ENCODE peak calls at places on chromosomes 13 and 19, in ten cellular contexts. U is germinal center; I is GM12864; Y is ELF-1; R is LHCN-M2; N is stimulated activated CD4-positive, alpha-beta T cell treated with anti-CD3 and anti-CD28 coated beads, TNF-alpha, amount 100 ng/mL, for 1 hour; J is activated B cell treated with CpG ODN at 0.5 μM for 24 hours; W is aorta; M is activated T-helper 2 cell treated with anti-CD3 and anti-CD28 coated beads, Interferon-gamma antibody, Interleukin-2, Interleukin-4, amounts not matched to agents 10 μg/mL and 5 μg/mL and 100 μg/mL, durations not matched to agents 14 hours and 24 hours and 36 hours; P is kidney tubule cell. H is an unnamed sample.
A peak's percentile ranks its signal among the peaks of the same experiment; 100 is the strongest.

GRCh38 chr13:79775830-79776229 is 294.9 kb downstream of the NDFIP2 start:
- DNase-seq in U (no peak), I (peak; percentile 8), Y (peak; percentile 46), R (peak; percentile 78), N (no peak), J (no peak), W (no peak), M (no peak), P (peak; percentile 76), H (peak; percentile 14)

GRCh38 chr13:101916108-101916757 is 463.8 kb downstream of the ITGBL1 start:
- DNase-seq in U (peak; percentile 11), I (no peak), Y (peak; percentile 48), R (no peak), N (no peak), J (no peak), W (peak; percentile 42), M (no peak), P (peak; percentile 33), H (peak; percentile 49)

GRCh38 chr13:66069570-66069969 is 1160.6 kb downstream of the PCDH9 start:
- DNase-seq in U (no peak), I (no peak), Y (no peak), R (peak; percentile 46), N (no peak), J (no peak), W (no peak), M (no peak), P (peak; percentile 23), H (no peak)

GRCh38 chr13:65472336-65472735 is 1757.8 kb downstream of the PCDH9 start:
- DNase-seq in U (no peak), I (no peak), Y (no peak), R (no peak), N (no peak), J (no peak), W (no peak), M (no peak), P (no peak), H (no peak)

GRCh38 chr19:4284974-4285373 is 5.9 kb downstream of the SHD start:
- DNase-seq in U (no peak), I (no peak), Y (no peak), R (no peak), N (no peak), J (no peak), W (no peak), M (no peak), P (no peak), H (no peak)

GRCh38 chr19:5480427-5480836 is 25.2 kb downstream of the ZNRF4 start:
- DNase-seq in U (peak; percentile 56), I (no peak), Y (peak; percentile 63), R (no peak), N (no peak), J (no peak), W (no peak), M (no peak), P (peak; percentile 22), H (no peak)

GRCh38 chr13:112636401-112636975 is 48.5 kb upstream of the TUBGCP3 start:
- DNase-seq in U (no peak), I (no peak), Y (peak; percentile 48), R (no peak), N (no peak), J (no peak), W (no peak), M (no peak), P (no peak), H (no peak)

GRCh38 chr13:72953391-72953960 is 105.3 kb upstream of the KLF5 start:
- DNase-seq in U (no peak), I (no peak), Y (no peak), R (no peak), N (no peak), J (no peak), W (no peak), M (no peak), P (no peak), H (no peak)

GRCh38 chr13:50626031-50626643 is 217.4 kb downstream of the DLEU7 start:
- DNase-seq in U (no peak), I (no peak), Y (no peak), R (peak; percentile 67), N (no peak), J (no peak), W (peak; percentile 57), M (no peak), P (peak; percentile 44), H (no peak)

GRCh38 chr19:32624410-32624809 is 43.4 kb downstream of the PDCD5 start:
- DNase-seq in U (no peak), I (no peak), Y (no peak), R (no peak), N (no peak), J (no peak), W (no peak), M (no peak), P (no peak), H (no peak)

GRCh38 chr19:18745012-18745735 is 45.9 kb downstream of the COMP start:
- DNase-seq in U (no peak), I (no peak), Y (no peak), R (no peak), N (no peak), J (no peak), W (no peak), M (no peak), P (no peak), H (no peak)

GRCh38 chr19:14615628-14616027 is 32.7 kb downstream of the CLEC17A start:
- DNase-seq in U (no peak), I (no peak), Y (no peak), R (no peak), N (no peak), J (no peak), W (no peak), M (no peak), P (no peak), H (no peak)

GRCh38 chr13:111325146-111325890 is 4.9 kb downstream of the TEX29 start:
- DNase-seq in U (no peak), I (no peak), Y (no peak), R (no peak), N (no peak), J (no peak), W (no peak), M (no peak), P (no peak), H (no peak)

GRCh38 chr13:114129649-114130062 is 2.8 kb downstream of the RASA3 start:
- DNase-seq in U (no peak), I (no peak), Y (no peak), R (no peak), N (no peak), J (no peak), W (no peak), M (no peak), P (peak; percentile 48), H (no peak)

GRCh38 chr19:17565611-17566010 is 10.2 kb downstream of the COLGALT1 start:
- DNase-seq in U (no peak), I (no peak), Y (no peak), R (no peak), N (no peak), J (no peak), W (no peak), M (no peak), P (peak; percentile 39), H (no peak)

GRCh38 chr13:95281258-95281602 is 20.0 kb downstream of the ABCC4 start:
- DNase-seq in U (no peak), I (no peak), Y (no peak), R (no peak), N (no peak), J (no peak), W (no peak), M (no peak), P (no peak), H (no peak)

GRCh38 chr19:43028866-43029265 is 2.6 kb upstream of the PSG11 start:
- DNase-seq in U (no peak), I (no peak), Y (no peak), R (no peak), N (no peak), J (no peak), W (no peak), M (no peak), P (no peak), H (no peak)

GRCh38 chr13:97256343-97256783 is 34.2 kb downstream of the MBNL2 start:
- DNase-seq in U (no peak), I (no peak), Y (no peak), R (peak; percentile 87), N (no peak), J (no peak), W (no peak), M (no peak), P (peak; percentile 90), H (no peak)

H was measured in NCI-H1930.